ENCODE peak calls at places on chromosome 18, in nine cellular contexts. One of them, this sample, is unnamed.

GRCh38 chr18:260547-260946 is 7.3 kb downstream of the THOC1 start:
- DNase-seq in body of pancreas: no peak
- DNase-seq in GM20000: no peak
- DNase-seq in colonic mucosa: no peak
- DNase-seq in CD4-positive, alpha-beta T cell: no peak
- DNase-seq in lower leg skin: no peak
- DNase-seq in AG04450: no peak
- DNase-seq in nephron progenitor cell: no peak
- DNase-seq in thoracic aorta: no peak
- DNase-seq in this sample: no peak

GRCh38 chr18:37124511-37124910 is 295.6 kb downstream of the KIAA1328 start:
- DNase-seq in body of pancreas: no peak
- DNase-seq in GM20000: no peak
- DNase-seq in colonic mucosa: no peak
- DNase-seq in CD4-positive, alpha-beta T cell: no peak
- DNase-seq in lower leg skin: no peak
- DNase-seq in AG04450: no peak
- DNase-seq in nephron progenitor cell: no peak
- DNase-seq in thoracic aorta: no peak
- DNase-seq in this sample: no peak

GRCh38 chr18:58125183-58125582 is 81.2 kb downstream of the NEDD4L start:
- DNase-seq in body of pancreas: no peak
- DNase-seq in GM20000: no peak
- DNase-seq in colonic mucosa: no peak
- DNase-seq in CD4-positive, alpha-beta T cell: no peak
- DNase-seq in lower leg skin: no peak
- DNase-seq in AG04450: no peak
- DNase-seq in nephron progenitor cell: no peak
- DNase-seq in thoracic aorta: no peak
- DNase-seq in this sample: no peak

GRCh38 chr18:49002881-49003280 is 52.1 kb upstream of the SMAD7 start:
- DNase-seq in body of pancreas: no peak
- DNase-seq in GM20000: no peak
- DNase-seq in colonic mucosa: no peak
- DNase-seq in CD4-positive, alpha-beta T cell: no peak
- DNase-seq in lower leg skin: no peak
- DNase-seq in AG04450: no peak
- DNase-seq in nephron progenitor cell: no peak
- DNase-seq in thoracic aorta: no peak
- DNase-seq in this sample: no peak

GRCh38 chr18:8480506-8481328 is 128.5 kb upstream of the RAB12 start:
- DNase-seq in body of pancreas: peak; percentile 44
- DNase-seq in GM20000: no peak
- DNase-seq in colonic mucosa: no peak
- DNase-seq in CD4-positive, alpha-beta T cell: no peak
- DNase-seq in lower leg skin: no peak
- DNase-seq in AG04450: peak; percentile 34
- DNase-seq in nephron progenitor cell: peak; percentile 51
- DNase-seq in thoracic aorta: no peak
- DNase-seq in this sample: no peak

GRCh38 chr18:54787616-54788015 is 40.7 kb upstream of the RAB27B start:
- DNase-seq in body of pancreas: no peak
- DNase-seq in GM20000: no peak
- DNase-seq in colonic mucosa: no peak
- DNase-seq in CD4-positive, alpha-beta T cell: no peak
- DNase-seq in lower leg skin: no peak
- DNase-seq in AG04450: no peak
- DNase-seq in nephron progenitor cell: no peak
- DNase-seq in thoracic aorta: no peak
- DNase-seq in this sample: no peak

GRCh38 chr18:67582488-67582887 is 66.0 kb upstream of the DSEL start:
- DNase-seq in body of pancreas: no peak
- DNase-seq in GM20000: no peak
- DNase-seq in colonic mucosa: no peak
- DNase-seq in CD4-positive, alpha-beta T cell: no peak
- DNase-seq in lower leg skin: no peak
- DNase-seq in AG04450: no peak
- DNase-seq in nephron progenitor cell: no peak
- DNase-seq in thoracic aorta: no peak
- DNase-seq in this sample: no peak

GRCh38 chr18:50578651-50579050 is 18.8 kb downstream of the MAPK4 start:
- DNase-seq in body of pancreas: no peak
- DNase-seq in GM20000: no peak
- DNase-seq in colonic mucosa: no peak
- DNase-seq in CD4-positive, alpha-beta T cell: no peak
- DNase-seq in lower leg skin: no peak
- DNase-seq in AG04450: no peak
- DNase-seq in nephron progenitor cell: no peak
- DNase-seq in thoracic aorta: no peak
- DNase-seq in this sample: no peak

GRCh38 chr18:67081866-67082265 is 434.7 kb downstream of the DSEL start:
- DNase-seq in body of pancreas: no peak
- DNase-seq in GM20000: no peak
- DNase-seq in colonic mucosa: no peak
- DNase-seq in CD4-positive, alpha-beta T cell: no peak
- DNase-seq in lower leg skin: no peak
- DNase-seq in AG04450: no peak
- DNase-seq in nephron progenitor cell: no peak
- DNase-seq in thoracic aorta: no peak
- DNase-seq in this sample: no peak

GRCh38 chr18:74556166-74556565 is 21.9 kb downstream of the CNDP1 start:
- DNase-seq in body of pancreas: no peak
- DNase-seq in GM20000: no peak
- DNase-seq in colonic mucosa: no peak
- DNase-seq in CD4-positive, alpha-beta T cell: no peak
- DNase-seq in lower leg skin: no peak
- DNase-seq in AG04450: no peak
- DNase-seq in nephron progenitor cell: no peak
- DNase-seq in thoracic aorta: no peak
- DNase-seq in this sample: no peak

GRCh38 chr18:3530807-3531206 is 80.8 kb downstream of the TGIF1 start:
- DNase-seq in body of pancreas: no peak
- DNase-seq in GM20000: no peak
- DNase-seq in colonic mucosa: no peak
- DNase-seq in CD4-positive, alpha-beta T cell: no peak
- DNase-seq in lower leg skin: no peak
- DNase-seq in AG04450: no peak
- DNase-seq in nephron progenitor cell: no peak
- DNase-seq in thoracic aorta: no peak
- DNase-seq in this sample: no peak

GRCh38 chr18:61741881-61742280 is 150.9 kb downstream of the RNF152 start:
- DNase-seq in body of pancreas: no peak
- DNase-seq in GM20000: no peak
- DNase-seq in colonic mucosa: no peak
- DNase-seq in CD4-positive, alpha-beta T cell: no peak
- DNase-seq in lower leg skin: no peak
- DNase-seq in AG04450: no peak
- DNase-seq in nephron progenitor cell: no peak
- DNase-seq in thoracic aorta: no peak
- DNase-seq in this sample: no peak

GRCh38 chr18:5476961-5477800 is 66.6 kb downstream of the EPB41L3 start:
- DNase-seq in body of pancreas: no peak
- DNase-seq in GM20000: no peak
- DNase-seq in colonic mucosa: no peak
- DNase-seq in CD4-positive, alpha-beta T cell: no peak
- DNase-seq in lower leg skin: no peak
- DNase-seq in AG04450: no peak
- DNase-seq in nephron progenitor cell: no peak
- DNase-seq in thoracic aorta: no peak
- DNase-seq in this sample: no peak

GRCh38 chr18:79373736-79374135 is 22.0 kb upstream of the NFATC1 start:
- DNase-seq in body of pancreas: no peak
- DNase-seq in GM20000: no peak
- DNase-seq in colonic mucosa: no peak
- DNase-seq in CD4-positive, alpha-beta T cell: no peak
- DNase-seq in lower leg skin: no peak
- DNase-seq in AG04450: no peak
- DNase-seq in nephron progenitor cell: no peak
- DNase-seq in thoracic aorta: no peak
- DNase-seq in this sample: no peak

GRCh38 chr18:31100598-31101147 is 1.5 kb downstream of the DSC2 start:
- DNase-seq in body of pancreas: peak; percentile 29
- DNase-seq in GM20000: no peak
- DNase-seq in colonic mucosa: peak; percentile 68
- DNase-seq in CD4-positive, alpha-beta T cell: no peak
- DNase-seq in lower leg skin: no peak
- DNase-seq in AG04450: no peak
- DNase-seq in nephron progenitor cell: peak; percentile 55
- DNase-seq in thoracic aorta: no peak
- DNase-seq in this sample: no peak

GRCh38 chr18:73717570-73717969 is 430.1 kb downstream of the FBXO15 start:
- DNase-seq in body of pancreas: no peak
- DNase-seq in GM20000: no peak
- DNase-seq in colonic mucosa: no peak
- DNase-seq in CD4-positive, alpha-beta T cell: no peak
- DNase-seq in lower leg skin: no peak
- DNase-seq in AG04450: no peak
- DNase-seq in nephron progenitor cell: no peak
- DNase-seq in thoracic aorta: no peak
- DNase-seq in this sample: no peak

GRCh38 chr18:61891271-61891670 is 1.5 kb downstream of the RNF152 start:
- DNase-seq in body of pancreas: no peak
- DNase-seq in GM20000: no peak
- DNase-seq in colonic mucosa: no peak
- DNase-seq in CD4-positive, alpha-beta T cell: no peak
- DNase-seq in lower leg skin: no peak
- DNase-seq in AG04450: no peak
- DNase-seq in nephron progenitor cell: no peak
- DNase-seq in thoracic aorta: no peak
- DNase-seq in this sample: no peak

GRCh38 chr18:74996055-74996454 is 212.9 kb downstream of the PTGR3 start:
- DNase-seq in body of pancreas: no peak
- DNase-seq in GM20000: no peak
- DNase-seq in colonic mucosa: no peak
- DNase-seq in CD4-positive, alpha-beta T cell: no peak
- DNase-seq in lower leg skin: no peak
- DNase-seq in AG04450: no peak
- DNase-seq in nephron progenitor cell: no peak
- DNase-seq in thoracic aorta: no peak
- DNase-seq in this sample: no peak

GRCh38 chr18:55906533-55906932 is 318.5 kb upstream of the TCF4 start:
- DNase-seq in body of pancreas: no peak
- DNase-seq in GM20000: no peak
- DNase-seq in colonic mucosa: no peak
- DNase-seq in CD4-positive, alpha-beta T cell: no peak
- DNase-seq in lower leg skin: no peak
- DNase-seq in AG04450: no peak
- DNase-seq in nephron progenitor cell: no peak
- DNase-seq in thoracic aorta: no peak
- DNase-seq in this sample: no peak

GRCh38 chr18:58754544-58755068 is 83.3 kb downstream of the MALT1 start:
- DNase-seq in body of pancreas: no peak
- DNase-seq in GM20000: no peak
- DNase-seq in colonic mucosa: no peak
- DNase-seq in CD4-positive, alpha-beta T cell: no peak
- DNase-seq in lower leg skin: no peak
- DNase-seq in AG04450: no peak
- DNase-seq in nephron progenitor cell: no peak
- DNase-seq in thoracic aorta: no peak
- DNase-seq in this sample: no peak

DNA sequence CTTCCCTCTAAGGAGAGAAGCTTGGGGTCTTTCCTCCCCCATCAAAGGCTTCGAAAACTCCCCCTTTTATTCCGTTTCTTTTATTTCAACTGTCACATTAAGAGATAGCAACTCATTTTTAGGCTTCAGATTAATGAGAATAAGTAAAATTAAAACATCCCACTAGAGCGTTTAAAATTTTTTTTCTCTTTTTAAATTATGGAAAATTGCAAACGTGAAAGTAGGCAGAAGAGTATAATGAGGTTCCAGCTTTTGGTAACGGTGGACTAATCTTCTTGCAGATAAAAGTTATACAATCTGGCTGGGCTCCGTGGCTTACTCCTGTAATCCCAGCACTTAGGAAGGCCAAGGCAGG is 21.9 kb upstream of the RMP24 start:
- DNase-seq in body of pancreas: no peak
- DNase-seq in GM20000: no peak
- DNase-seq in colonic mucosa: no peak
- DNase-seq in CD4-positive, alpha-beta T cell: no peak
- DNase-seq in lower leg skin: no peak
- DNase-seq in AG04450: no peak
- DNase-seq in nephron progenitor cell: no peak
- DNase-seq in thoracic aorta: no peak
- DNase-seq in this sample: no peak
- TF ChIP-seq CTCF in body of pancreas: no peak
- TF ChIP-seq CTCF in GM20000: no peak
- TF ChIP-seq CTCF in colonic mucosa: no peak
- TF ChIP-seq CTCF in CD4-positive, alpha-beta T cell: peak; percentile 25
- TF ChIP-seq CTCF in lower leg skin: no peak
- TF ChIP-seq CTCF in AG04450: no peak
- TF ChIP-seq CTCF in nephron progenitor cell: peak; percentile 17
- TF ChIP-seq CTCF in thoracic aorta: no peak
- TF ChIP-seq CTCF in this sample: no peak

GRCh38 chr18:22108674-22109073 is 60.7 kb upstream of the GATA6 start:
- DNase-seq in body of pancreas: peak; percentile 45
- DNase-seq in GM20000: no peak
- DNase-seq in colonic mucosa: no peak
- DNase-seq in CD4-positive, alpha-beta T cell: no peak
- DNase-seq in lower leg skin: no peak
- DNase-seq in AG04450: no peak
- DNase-seq in nephron progenitor cell: no peak
- DNase-seq in thoracic aorta: no peak
- DNase-seq in this sample: no peak
- TF ChIP-seq CTCF in body of pancreas: no peak
- TF ChIP-seq CTCF in GM20000: no peak
- TF ChIP-seq CTCF in colonic mucosa: no peak
- TF ChIP-seq CTCF in CD4-positive, alpha-beta T cell: no peak
- TF ChIP-seq CTCF in lower leg skin: no peak
- TF ChIP-seq CTCF in AG04450: no peak
- TF ChIP-seq CTCF in nephron progenitor cell: no peak
- TF ChIP-seq CTCF in thoracic aorta: no peak
- TF ChIP-seq CTCF in this sample: no peak

DNA sequence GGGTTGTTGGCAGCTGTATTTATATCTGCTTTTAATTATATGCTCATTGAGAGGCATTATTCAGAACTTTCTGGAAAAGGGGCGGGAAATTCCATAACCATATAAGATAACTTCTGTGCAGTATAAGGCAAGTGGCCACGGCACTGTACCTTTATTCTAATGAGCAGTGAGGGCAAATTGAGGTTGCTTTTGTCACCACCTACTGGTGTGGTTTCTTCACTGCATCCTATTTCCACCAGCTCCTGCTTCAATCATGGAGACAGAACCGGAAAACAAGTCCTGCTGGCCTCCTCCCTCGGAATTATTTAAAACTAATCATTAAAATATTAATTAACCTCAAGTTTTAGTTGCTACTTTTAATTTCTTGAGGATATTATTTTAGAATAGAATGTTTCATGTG is 759.4 kb downstream of the CBLN2 start:
- DNase-seq in body of pancreas: no peak
- DNase-seq in GM20000: peak; percentile 5
- DNase-seq in colonic mucosa: peak; percentile 20
- DNase-seq in CD4-positive, alpha-beta T cell: no peak
- DNase-seq in lower leg skin: no peak
- DNase-seq in AG04450: no peak
- DNase-seq in nephron progenitor cell: peak; percentile 4
- DNase-seq in thoracic aorta: no peak
- DNase-seq in this sample: no peak
- TF ChIP-seq CTCF in body of pancreas: no peak
- TF ChIP-seq CTCF in GM20000: no peak
- TF ChIP-seq CTCF in colonic mucosa: peak; percentile 18
- TF ChIP-seq CTCF in CD4-positive, alpha-beta T cell: peak; percentile 10
- TF ChIP-seq CTCF in lower leg skin: no peak
- TF ChIP-seq CTCF in AG04450: peak; percentile 31
- TF ChIP-seq CTCF in nephron progenitor cell: peak; percentile 40
- TF ChIP-seq CTCF in thoracic aorta: no peak
- TF ChIP-seq CTCF in this sample: peak; percentile 43

GRCh38 chr18:47772374-47773248 is 157.8 kb downstream of the SMAD2 start:
- DNase-seq in body of pancreas: peak; percentile 63
- DNase-seq in GM20000: peak; percentile 71
- DNase-seq in colonic mucosa: peak; percentile 81
- DNase-seq in CD4-positive, alpha-beta T cell: peak; percentile 37
- DNase-seq in lower leg skin: no peak
- DNase-seq in AG04450: no peak
- DNase-seq in nephron progenitor cell: peak; percentile 54
- DNase-seq in thoracic aorta: no peak
- DNase-seq in this sample: peak; percentile 69
- TF ChIP-seq CTCF in body of pancreas: peak; percentile 73
- TF ChIP-seq CTCF in GM20000: peak; percentile 91
- TF ChIP-seq CTCF in colonic mucosa: peak; percentile 89
- TF ChIP-seq CTCF in CD4-positive, alpha-beta T cell: peak; percentile 91
- TF ChIP-seq CTCF in lower leg skin: no peak
- TF ChIP-seq CTCF in AG04450: peak; percentile 69
- TF ChIP-seq CTCF in nephron progenitor cell: peak; percentile 57
- TF ChIP-seq CTCF in thoracic aorta: peak; percentile 41
- TF ChIP-seq CTCF in this sample: peak; percentile 71